ENCODE peak calls at places on chromosomes 4 and X, in eight cellular contexts. D is psoas muscle; O is neural progenitor cell; L is CD4-positive, alpha-beta memory T cell; Q is GM23338; K is SK-N-SH; Y is right atrium auricular region; Z is RWPE1. J is an unnamed sample.

GRCh38 chr4:185656467-185656890 is 121.2 kb upstream of the PDLIM3 start:
- DNase-seq in D (peak; percentile 38), O (peak; percentile 49), L (no peak), Q (peak; percentile 67), K (no peak), Y (no peak), Z (no peak), J (no peak)

GRCh38 chr4:4572821-4573220 is 31.0 kb upstream of the STX18 start:
- DNase-seq in D (no peak), O (no peak), L (no peak), Q (no peak), K (no peak), Y (no peak), Z (no peak), J (no peak)

GRCh38 chr4:72604324-72604723 is 35.3 kb upstream of the ADAMTS3 start:
- DNase-seq in D (no peak), O (no peak), L (no peak), Q (no peak), K (no peak), Y (no peak), Z (peak; percentile 30), J (no peak)

GRCh38 chr4:73341454-73341853 is 62.6 kb upstream of the ALB start:
- DNase-seq in D (no peak), O (peak; percentile 79), L (no peak), Q (peak; percentile 78), K (peak; percentile 11), Y (no peak), Z (peak; percentile 14), J (peak; percentile 18)

GRCh38 chrX:110806145-110806544 is 10.5 kb upstream of the CHRDL1 start:
- DNase-seq in D (no peak), O (no peak), L (no peak), Q (no peak), K (no peak), Y (no peak), Z (no peak), J (no peak)

GRCh38 chr4:150960818-150961217 is 54.3 kb downstream of the LRBA start:
- DNase-seq in D (no peak), O (peak; percentile 16), L (no peak), Q (peak; percentile 83), K (peak; percentile 35), Y (no peak), Z (no peak), J (peak; percentile 10)

GRCh38 chr4:169009281-169010124 is 552 bp downstream of the CBR4 start:
- DNase-seq in D (peak; percentile 63), O (peak; percentile 82), L (peak; percentile 66), Q (peak; percentile 69), K (no peak), Y (peak; percentile 68), Z (peak; percentile 26), J (peak; percentile 67)

GRCh38 chr4:8189551-8190466 is 9.3 kb upstream of the SH3TC1 start:
- DNase-seq in D (no peak), O (no peak), L (no peak), Q (no peak), K (peak; percentile 74), Y (no peak), Z (no peak), J (no peak)

GRCh38 chr4:10581022-10581421 is 103.5 kb downstream of the CLNK start:
- DNase-seq in D (no peak), O (no peak), L (no peak), Q (no peak), K (no peak), Y (no peak), Z (no peak), J (no peak)

GRCh38 chrX:72100824-72101351 is 30.8 kb downstream of the RTL5 start:
- DNase-seq in D (no peak), O (no peak), L (peak; percentile 89), Q (no peak), K (no peak), Y (no peak), Z (no peak), J (peak; percentile 91)

GRCh38 chrX:57964975-57965374 is 54.7 kb upstream of the ZXDA start:
- DNase-seq in D (no peak), O (no peak), L (no peak), Q (no peak), K (no peak), Y (no peak), Z (no peak), J (no peak)

GRCh38 chr4:175419120-175419774 is 392.8 kb downstream of the GPM6A start:
- DNase-seq in D (no peak), O (no peak), L (no peak), Q (no peak), K (no peak), Y (no peak), Z (peak; percentile 46), J (no peak)

GRCh38 chr4:90118547-90119211 is 8.5 kb upstream of the CCSER1 start:
- DNase-seq in D (no peak), O (no peak), L (no peak), Q (no peak), K (no peak), Y (no peak), Z (no peak), J (no peak)

GRCh38 chr4:141078871-141079270 is 54.4 kb downstream of the RNF150 start:
- DNase-seq in D (no peak), O (no peak), L (no peak), Q (no peak), K (no peak), Y (no peak), Z (no peak), J (no peak)

GRCh38 chr4:133910165-133910564 is 291.4 kb downstream of the PABPC4L start:
- DNase-seq in D (no peak), O (no peak), L (no peak), Q (no peak), K (no peak), Y (no peak), Z (no peak), J (no peak)

GRCh38 chr4:7043521-7044414 is 596 bp downstream of the TADA2B start:
- DNase-seq in D (peak; percentile 47), O (no peak), L (peak; percentile 70), Q (peak; percentile 48), K (no peak), Y (no peak), Z (no peak), J (no peak)

GRCh38 chrX:153226344-153227190 is 47.5 kb downstream of the MAGEA1 start:
- DNase-seq in D (no peak), O (peak; percentile 95), L (no peak), Q (peak; percentile 98), K (no peak), Y (no peak), Z (peak; percentile 87), J (no peak)

GRCh38 chr4:189897667-189898066 is 43.0 kb upstream of the FRG1 start:
- DNase-seq in D (no peak), O (no peak), L (no peak), Q (no peak), K (no peak), Y (no peak), Z (no peak), J (no peak)

GRCh38 chr4:14853186-14853946 is 148.9 kb upstream of the CPEB2 start:
- DNase-seq in D (no peak), O (no peak), L (no peak), Q (peak; percentile 10), K (no peak), Y (no peak), Z (peak; percentile 30), J (no peak)

GRCh38 chr4:143411527-143412480 is 75.1 kb downstream of the GAB1 start:
- DNase-seq in D (no peak), O (peak; percentile 19), L (no peak), Q (no peak), K (no peak), Y (no peak), Z (no peak), J (no peak)

GRCh38 chr4:168408620-168409019 is 71.7 kb downstream of the DDX60L start:
- DNase-seq in D (peak; percentile 38), O (peak; percentile 37), L (no peak), Q (no peak), K (peak; percentile 42), Y (peak; percentile 66), Z (peak; percentile 70), J (no peak)

DNA sequence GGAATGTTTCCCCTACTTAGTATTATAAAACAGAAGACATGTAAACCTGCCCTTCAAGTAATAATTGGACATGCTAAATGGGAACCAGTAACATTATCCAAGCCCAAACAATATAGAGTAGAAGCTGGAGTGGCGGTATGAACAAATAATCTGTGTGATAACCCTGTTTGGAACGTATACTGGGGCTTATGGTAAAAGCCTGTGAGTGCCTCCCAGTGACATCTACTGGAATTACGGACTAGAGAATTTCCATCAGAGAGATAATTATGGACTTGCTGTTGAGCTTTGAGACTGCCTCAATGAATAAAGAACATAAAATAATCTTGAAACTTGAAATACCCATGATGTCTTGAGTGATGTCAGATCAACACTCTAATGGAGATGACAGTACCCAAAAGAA is 406.3 kb upstream of the GRIA3 start:
- DNase-seq in D (no peak), O (no peak), L (no peak), Q (peak; percentile 6), K (no peak), Y (no peak), Z (no peak), J (no peak)
- H3K27ac ChIP-seq in D (no peak overlapping the region), O (no peak overlapping the region), L (no peak overlapping the region), Q (no peak overlapping the region), K (no peak overlapping the region), Y (no peak overlapping the region), Z (no peak overlapping the region), J (no peak overlapping the region)

GRCh38 chr4:139735381-139736256 is 70.0 kb downstream of the MGST2 start:
- DNase-seq in D (peak; percentile 38), O (peak; percentile 78), L (no peak), Q (peak; percentile 66), K (peak; percentile 94), Y (peak; percentile 57), Z (no peak), J (no peak)
- H3K27ac ChIP-seq in D (peak overlapping the region; percentile 80), O (peak overlapping the region; percentile 78), L (no peak overlapping the region), Q (no peak overlapping the region), K (peak overlapping the region; percentile 99), Y (peak overlapping the region; percentile 82), Z (peak overlapping the region; percentile 36), J (no peak overlapping the region)

GRCh38 chr4:171983935-171984805 is 171.0 kb downstream of the GALNTL6 start:
- DNase-seq in D (no peak), O (no peak), L (no peak), Q (no peak), K (no peak), Y (no peak), Z (no peak), J (no peak)
- H3K27ac ChIP-seq in D (no peak overlapping the region), O (no peak overlapping the region), L (no peak overlapping the region), Q (peak overlapping the region; percentile 83), K (no peak overlapping the region), Y (no peak overlapping the region), Z (no peak overlapping the region), J (no peak overlapping the region)

GRCh38 chrX:104137496-104137895 is 19.3 kb downstream of the SLC25A53 start:
- DNase-seq in D (no peak), O (no peak), L (no peak), Q (peak; percentile 3), K (no peak), Y (no peak), Z (no peak), J (no peak)

GRCh38 chrX:104134583-104135261 is 22.1 kb downstream of the SLC25A53 start:
- DNase-seq in D (no peak), O (no peak), L (no peak), Q (no peak), K (no peak), Y (no peak), Z (no peak), J (no peak)

GRCh38 chrX:104130808-104131207 is 18.5 kb downstream of the ZCCHC18 start:
- DNase-seq in D (no peak), O (no peak), L (no peak), Q (no peak), K (no peak), Y (no peak), Z (no peak), J (no peak)

GRCh38 chrX:104136241-104137019 is 20.4 kb downstream of the SLC25A53 start:
- DNase-seq in D (peak; percentile 23), O (peak; percentile 89), L (peak; percentile 56), Q (peak; percentile 86), K (peak; percentile 62), Y (peak; percentile 77), Z (peak; percentile 55), J (no peak)

GRCh38 chrX:104135677-104136076 is 21.1 kb downstream of the SLC25A53 start:
- DNase-seq in D (no peak), O (no peak), L (no peak), Q (no peak), K (no peak), Y (no peak), Z (no peak), J (no peak)
- H3K27ac ChIP-seq in D (no peak overlapping the region), O (no peak overlapping the region), L (no peak overlapping the region), Q (no peak overlapping the region), K (no peak overlapping the region), Y (no peak overlapping the region), Z (no peak overlapping the region), J (no peak overlapping the region)

J was measured in HL-60.